ENCODE peak calls at places on chromosomes 12 and 14, in five cellular contexts. J is cardiac muscle cell; U is left ventricle myocardium inferior; C is IMR-90; Q is CD4-positive, alpha-beta memory T cell. X is an unnamed sample.
A peak's percentile ranks its signal among the peaks of the same experiment; 100 is the strongest.

GRCh38 chr12:124445826-124446225 is 121.6 kb downstream of the NCOR2 start:
- DNase-seq in J (no peak), Q (no peak), C (no peak), U (no peak), X (no peak)

GRCh38 chr12:51082561-51083139 is 746 bp downstream of the CSRNP2 start:
- DNase-seq in Q (peak; percentile 22), C (peak; percentile 39), U (no peak), J (no peak), X (peak; percentile 42)

GRCh38 chr12:22588817-22589216 is 36.2 kb upstream of the ETNK1 start:
- DNase-seq in J (no peak), C (no peak), U (no peak), Q (no peak), X (no peak)

GRCh38 chr12:18148961-18149360 is 59.0 kb upstream of the RERGL start:
- DNase-seq in C (no peak), Q (no peak), U (no peak), J (no peak), X (no peak)

GRCh38 chr12:95739561-95740313 is 50.8 kb downstream of the NTN4 start:
- DNase-seq in Q (no peak), J (no peak), U (peak; percentile 75), C (no peak), X (no peak)

GRCh38 chr14:74333909-74334308 is 14.4 kb upstream of the VRTN start:
- DNase-seq in J (no peak), C (peak; percentile 85), Q (no peak), U (no peak), X (peak; percentile 94)

GRCh38 chr14:55733609-55734008 is 153.6 kb downstream of the KTN1 start:
- DNase-seq in U (no peak), Q (no peak), C (no peak), J (no peak), X (no peak)

GRCh38 chr12:115785548-115785947 is 491.9 kb downstream of the MED13L start:
- DNase-seq in U (no peak), J (no peak), Q (no peak), C (no peak), X (no peak)

GRCh38 chr14:59215353-59215752 is 26.9 kb downstream of the DAAM1 start:
- DNase-seq in Q (no peak), C (peak; percentile 77), U (peak; percentile 80), J (no peak), X (peak; percentile 66)

GRCh38 chr12:76455582-76456345 is 103.8 kb downstream of the OSBPL8 start:
- DNase-seq in C (peak; percentile 95), Q (peak; percentile 48), U (no peak), J (peak; percentile 60), X (peak; percentile 90)

GRCh38 chr14:85319101-85319500 is 210.8 kb upstream of the FLRT2 start:
- DNase-seq in Q (no peak), U (no peak), C (no peak), J (no peak), X (no peak)

GRCh38 chr12:123732251-123732650 is 20.1 kb downstream of the ATP6V0A2 start:
- DNase-seq in C (no peak), J (no peak), Q (no peak), U (no peak), X (no peak)

GRCh38 chr14:101478796-101479410 is 82.4 kb upstream of the DIO3 start:
- DNase-seq in U (no peak), C (no peak), Q (no peak), J (no peak), X (no peak)

GRCh38 chr12:38736821-38737220 is 168.6 kb downstream of the CPNE8 start:
- DNase-seq in J (no peak), U (no peak), Q (no peak), C (no peak), X (peak; percentile 29)

GRCh38 chr12:88108021-88108420 is 33.9 kb downstream of the CEP290 start:
- DNase-seq in Q (no peak), U (no peak), C (peak; percentile 28), J (no peak), X (no peak)

GRCh38 chr14:70013269-70013873 is 134.2 kb downstream of the SMOC1 start:
- DNase-seq in Q (no peak), C (peak; percentile 30), U (no peak), J (peak; percentile 32), X (no peak)

DNA sequence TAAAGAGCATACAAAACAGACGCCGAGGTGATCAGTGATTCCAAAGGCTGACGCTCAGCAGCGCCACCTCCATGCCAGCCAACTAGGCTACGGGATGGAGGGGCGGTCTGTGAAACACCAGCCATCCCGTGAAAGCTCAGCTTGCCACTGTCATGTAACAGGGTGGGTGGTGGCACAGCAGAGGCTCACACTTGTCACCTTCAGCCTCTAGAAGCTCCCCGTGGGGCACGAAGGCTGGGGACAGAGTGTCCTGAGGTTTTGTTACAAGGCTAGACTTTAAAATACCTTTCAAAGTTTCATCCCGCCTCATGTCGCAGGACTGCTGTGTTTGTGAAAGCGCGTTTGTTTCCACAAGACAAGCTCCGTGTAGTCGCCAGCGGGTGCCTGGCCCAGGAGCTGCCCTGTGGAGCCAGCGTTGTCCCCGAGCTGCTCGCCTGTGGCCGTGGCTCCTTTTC is 20.7 kb downstream of the XRCC3 start:
- DNase-seq in J (no peak), U (no peak), Q (no peak), C (no peak), X (no peak)
- H3K36me3 ChIP-seq in J (peaks cover 11% of the 10 kb centered on the region), U (peaks cover 55% of the 10 kb centered on the region), Q (peaks cover 33% of the 10 kb centered on the region), C (peaks cover 44% of the 10 kb centered on the region), X (peaks cover 26% of the 10 kb centered on the region)

GRCh38 chr12:57904848-57905811 is 36.2 kb upstream of the ATP23 start:
- DNase-seq in U (peak; percentile 81), Q (peak; percentile 76), J (peak; percentile 87), C (peak; percentile 88), X (peak; percentile 62)
- H3K36me3 ChIP-seq in U (no peaks in the 10 kb centered on the region), Q (no peaks in the 10 kb centered on the region), J (no peaks in the 10 kb centered on the region), C (no peaks in the 10 kb centered on the region), X (no peaks in the 10 kb centered on the region)

DNA sequence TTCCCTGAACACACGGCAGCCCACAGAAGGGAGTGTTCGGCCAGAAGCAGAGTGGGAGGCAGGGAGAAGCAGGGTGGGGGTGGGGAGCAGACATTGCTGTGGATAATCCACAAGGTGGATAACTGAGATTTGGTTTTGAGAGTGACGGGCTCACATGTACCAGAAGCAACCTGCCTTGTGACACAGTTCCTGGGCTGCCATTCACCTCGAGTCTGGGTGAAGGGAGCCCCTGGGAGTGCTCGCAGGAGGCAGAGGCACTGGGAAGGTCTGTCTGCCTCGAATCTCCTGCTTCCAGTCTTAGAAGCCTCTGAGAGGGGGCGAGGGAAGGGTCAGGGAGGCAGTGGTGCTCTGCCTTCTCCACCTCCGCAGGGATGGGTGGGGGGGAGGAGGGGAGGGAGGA is 24.6 kb downstream of the LRTM2 start:
- DNase-seq in J (no peak), C (no peak), Q (no peak), U (no peak), X (no peak)
- H3K36me3 ChIP-seq in J (no peaks in the 10 kb centered on the region), C (no peaks in the 10 kb centered on the region), Q (no peaks in the 10 kb centered on the region), U (no peaks in the 10 kb centered on the region), X (no peaks in the 10 kb centered on the region)

DNA sequence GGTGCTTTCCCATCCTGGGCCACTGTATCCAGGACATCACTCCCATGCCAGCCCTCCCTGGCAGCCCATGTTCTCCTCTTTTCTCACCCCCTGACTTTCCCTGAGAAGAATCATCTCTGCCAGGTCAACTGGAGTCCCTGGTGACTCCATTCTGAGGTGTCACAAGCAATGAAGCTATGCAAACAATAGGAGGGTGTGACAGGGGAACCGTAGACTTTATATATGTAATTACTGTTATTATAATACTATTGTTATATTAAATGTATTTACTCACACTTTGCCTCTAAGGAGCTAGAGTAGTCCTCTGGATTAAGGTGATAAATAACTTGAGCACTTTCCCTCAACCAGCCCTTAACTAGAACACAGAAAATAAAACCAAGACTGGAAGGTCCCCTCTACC is 9.2 kb downstream of the ZNF219 start:
- DNase-seq in C (no peak), J (no peak), Q (no peak), U (no peak), X (no peak)
- H3K36me3 ChIP-seq in C (peaks cover 42% of the 10 kb centered on the region), J (peaks cover 53% of the 10 kb centered on the region), Q (no peaks in the 10 kb centered on the region), U (peaks cover 78% of the 10 kb centered on the region), X (peaks cover 28% of the 10 kb centered on the region)

GRCh38 chr12:117026343-117026742 is 72.9 kb downstream of the TESC start:
- DNase-seq in J (no peak), U (no peak), Q (no peak), C (no peak), X (no peak)
- H3K36me3 ChIP-seq in J (peaks cover 18% of the 10 kb centered on the region), U (peaks cover 55% of the 10 kb centered on the region), Q (peaks cover 19% of the 10 kb centered on the region), C (peaks cover 51% of the 10 kb centered on the region), X (peaks cover 32% of the 10 kb centered on the region)

DNA sequence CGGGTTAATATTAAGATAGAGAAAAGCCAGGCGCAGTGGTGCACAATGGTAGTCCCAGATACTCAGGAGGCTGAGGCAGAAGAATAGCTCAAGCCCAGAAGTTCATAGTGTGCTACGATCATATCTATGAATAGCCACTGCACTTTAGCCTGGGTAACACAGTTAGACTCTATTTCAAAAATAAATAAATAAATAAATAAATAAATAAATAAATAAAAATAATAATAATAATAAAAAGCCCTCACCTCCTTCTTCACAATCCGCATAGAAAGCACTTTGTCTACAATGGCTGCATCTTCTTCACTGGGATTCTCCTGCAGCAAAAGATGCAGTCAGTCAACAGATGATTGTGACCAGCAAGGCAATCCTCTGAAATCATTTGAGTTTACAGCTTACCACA is 31.5 kb upstream of the SUPT16H start:
- DNase-seq in Q (no peak), J (no peak), C (no peak), U (no peak), X (no peak)
- H3K36me3 ChIP-seq in Q (peaks cover 52% of the 10 kb centered on the region), J (peaks cover 77% of the 10 kb centered on the region), C (peaks cover 51% of the 10 kb centered on the region), U (peaks cover 93% of the 10 kb centered on the region), X (peaks cover 55% of the 10 kb centered on the region)

DNA sequence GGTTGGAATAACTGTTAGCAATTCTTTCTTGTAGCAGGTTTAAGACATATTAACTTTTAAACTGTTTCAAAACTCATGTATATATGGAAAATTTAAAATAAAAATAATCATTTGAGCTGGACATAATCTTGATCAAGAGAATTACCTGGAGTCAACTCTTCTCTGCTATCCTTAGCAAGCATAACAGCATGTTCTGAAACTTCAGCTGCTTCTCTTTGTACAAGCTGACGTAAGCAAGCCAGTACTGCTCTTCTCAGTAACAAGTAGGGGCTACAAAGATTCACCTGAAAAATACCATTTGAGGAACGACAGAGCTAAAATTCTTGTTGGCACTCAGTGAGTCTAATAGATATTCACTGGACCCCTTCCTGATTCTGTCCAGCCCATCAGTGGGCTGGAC is 83.0 kb downstream of the HEATR5A start:
- DNase-seq in Q (no peak), U (no peak), C (no peak), J (no peak), X (no peak)
- H3K36me3 ChIP-seq in Q (no peaks in the 10 kb centered on the region), U (peaks cover 75% of the 10 kb centered on the region), C (peaks cover 10% of the 10 kb centered on the region), J (peaks cover 3% of the 10 kb centered on the region), X (no peaks in the 10 kb centered on the region)